ENCODE peak calls at places on chromosomes 2 and 18, in nine cellular contexts. Q is AG09309, V is pancreas, U is mammary epithelial cell, R is dorsolateral prefrontal cortex, P is ovary, L is GM13976, B is GM20000, H is right atrium auricular region. G is an unnamed sample.
A peak's percentile ranks its signal among the peaks of the same experiment; 100 is the strongest.

GRCh38 chr2:46814562-46814961 is 101.0 kb downstream of the MCFD2 start:
- DNase-seq in Q (no peak), V (no peak), U (no peak), R (no peak), P (no peak), L (no peak), B (no peak), H (peak; percentile 55), G (no peak)

GRCh38 chr2:191020742-191021381 is 6.9 kb upstream of the STAT1 start:
- DNase-seq in Q (peak; percentile 82), V (no peak), U (peak; percentile 84), R (no peak), P (peak; percentile 36), L (peak; percentile 36), B (peak; percentile 43), H (peak; percentile 79), G (peak; percentile 49)

GRCh38 chr2:26298638-26299393 is 47.1 kb upstream of the SELENOI start:
- DNase-seq in Q (no peak), V (no peak), U (peak; percentile 72), R (no peak), P (peak; percentile 48), L (no peak), B (peak; percentile 32), H (peak; percentile 69), G (peak; percentile 47)

GRCh38 chr2:234823196-234823876 is 128.5 kb upstream of the SH3BP4 start:
- DNase-seq in Q (no peak), V (no peak), U (no peak), R (no peak), P (no peak), L (no peak), B (no peak), H (peak; percentile 64), G (no peak)

GRCh38 chr2:183564726-183565125 is 440.5 kb downstream of the NUP35 start:
- DNase-seq in Q (no peak), V (no peak), U (peak; percentile 3), R (no peak), P (no peak), L (no peak), B (no peak), H (no peak), G (no peak)

GRCh38 chr2:31013311-31013710 is 124.9 kb downstream of the GALNT14 start:
- DNase-seq in Q (no peak), V (no peak), U (no peak), R (no peak), P (no peak), L (no peak), B (no peak), H (no peak), G (no peak)

GRCh38 chr2:26532301-26533250 is 54.7 kb upstream of the OTOF start:
- DNase-seq in Q (no peak), V (no peak), U (no peak), R (no peak), P (no peak), L (no peak), B (no peak), H (no peak), G (no peak)

GRCh38 chr18:62741118-62741566 is 25.8 kb downstream of the PHLPP1 start:
- DNase-seq in Q (no peak), V (no peak), U (peak; percentile 26), R (no peak), P (no peak), L (no peak), B (no peak), H (no peak), G (no peak)

GRCh38 chr18:13429884-13430510 is 211.4 kb downstream of the LDLRAD4 start:
- DNase-seq in Q (no peak), V (no peak), U (no peak), R (no peak), P (no peak), L (no peak), B (no peak), H (no peak), G (no peak)

GRCh38 chr2:212638694-212639093 is 100.1 kb upstream of the ERBB4 start:
- DNase-seq in Q (no peak), V (no peak), U (no peak), R (no peak), P (no peak), L (no peak), B (no peak), H (no peak), G (no peak)

GRCh38 chr18:55206941-55207340 is 247.7 kb upstream of the CCDC68 start:
- DNase-seq in Q (no peak), V (no peak), U (peak; percentile 14), R (no peak), P (no peak), L (no peak), B (no peak), H (no peak), G (no peak)

GRCh38 chr18:8272254-8272653 is 337.0 kb upstream of the RAB12 start:
- DNase-seq in Q (no peak), V (no peak), U (no peak), R (no peak), P (no peak), L (no peak), B (no peak), H (no peak), G (no peak)

GRCh38 chr2:177422271-177422670 is 29.7 kb downstream of the AGPS start:
- DNase-seq in Q (no peak), V (no peak), U (no peak), R (no peak), P (no peak), L (no peak), B (no peak), H (no peak), G (no peak)

GRCh38 chr2:19759880-19760279 is 141.9 kb downstream of the TTC32 start:
- DNase-seq in Q (no peak), V (no peak), U (no peak), R (no peak), P (no peak), L (no peak), B (no peak), H (no peak), G (no peak)

GRCh38 chr2:241007111-241007510 is 8.7 kb downstream of the SNED1 start:
- DNase-seq in Q (no peak), V (no peak), U (no peak), R (no peak), P (no peak), L (no peak), B (no peak), H (no peak), G (no peak)

GRCh38 chr2:240253583-240254145 is 113.2 kb upstream of the OTOS start:
- DNase-seq in Q (no peak), V (no peak), U (no peak), R (no peak), P (no peak), L (no peak), B (no peak), H (no peak), G (no peak)

GRCh38 chr2:75519843-75520242 is 40.9 kb downstream of the EVA1A start:
- DNase-seq in Q (no peak), V (no peak), U (no peak), R (no peak), P (no peak), L (no peak), B (no peak), H (no peak), G (no peak)

GRCh38 chr2:96025107-96025492 is 9.6 kb downstream of the GPAT2 start:
- DNase-seq in Q (no peak), V (no peak), U (no peak), R (no peak), P (no peak), L (no peak), B (no peak), H (no peak), G (no peak)

DNA sequence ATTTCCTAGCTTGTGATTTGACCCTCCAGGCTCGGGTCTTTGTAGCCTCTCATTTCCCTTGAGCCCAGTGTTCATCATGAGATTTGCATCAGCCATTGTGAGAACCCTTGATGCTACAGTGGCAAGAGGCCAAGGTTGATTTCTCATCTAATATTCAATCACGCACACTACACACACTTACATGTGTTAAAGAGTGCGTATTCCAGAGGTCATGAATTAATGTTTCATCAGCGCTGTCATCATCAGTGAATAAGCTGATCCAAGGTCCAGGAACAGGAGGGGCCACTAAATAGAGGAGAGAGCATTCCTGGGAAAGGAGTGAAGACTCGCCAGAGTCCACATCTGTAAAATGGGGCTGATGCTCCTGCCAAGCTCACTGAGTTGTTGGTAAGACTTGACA is 276.1 kb upstream of the SIX2 start:
- DNase-seq in Q (no peak), V (no peak), U (no peak), R (no peak), P (no peak), L (no peak), B (no peak), H (no peak), G (no peak)
- TF ChIP-seq CTCF in Q (no peak), V (no peak), U (no peak), R (no peak), P (no peak), L (no peak), B (no peak), H (no peak), G (no peak)

DNA sequence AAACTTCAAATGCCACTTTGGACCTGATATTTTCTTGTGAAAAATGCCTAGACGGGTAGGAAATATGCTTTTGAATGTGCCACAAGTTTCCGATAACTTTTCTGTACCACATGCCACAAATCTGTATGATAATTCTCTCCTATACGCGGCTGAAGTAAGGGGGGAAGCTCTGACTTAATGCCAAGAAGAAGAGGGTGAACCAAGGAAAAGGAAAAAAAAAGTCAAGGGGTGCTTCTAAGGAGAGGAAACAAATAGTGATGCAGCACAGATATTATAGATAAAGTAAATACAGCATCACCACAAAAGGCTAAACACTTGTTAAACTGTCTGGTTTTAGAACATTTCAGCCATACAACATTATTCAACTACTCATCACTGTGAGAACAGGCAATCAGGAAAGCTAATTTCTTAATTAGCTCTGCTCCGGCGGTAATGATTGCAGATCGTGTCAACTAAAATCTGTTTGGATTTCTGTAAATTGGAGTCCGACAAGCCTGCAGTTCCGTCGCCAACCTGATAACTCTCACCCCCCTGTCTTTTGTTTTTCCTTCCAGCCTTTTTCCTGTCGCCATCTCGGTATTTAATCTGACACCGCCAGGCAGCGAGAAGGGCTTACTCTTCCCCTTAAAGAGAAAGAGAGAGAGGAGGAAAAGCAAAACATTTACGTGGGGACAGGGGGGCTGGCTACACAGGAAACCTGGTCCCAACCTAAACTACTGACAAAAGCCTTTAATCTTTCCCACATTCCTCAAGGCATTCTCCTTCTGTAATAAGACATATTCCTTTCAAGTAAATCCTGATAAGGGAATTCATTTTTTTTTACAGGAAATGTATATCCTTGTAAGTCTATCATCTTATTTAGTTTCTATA is 67.5 kb downstream of the ZEB2 start:
- DNase-seq in Q (no peak), V (no peak), U (no peak), R (no peak), P (no peak), L (no peak), B (no peak), H (no peak), G (no peak)
- TF ChIP-seq CTCF in Q (peak; percentile 15), V (no peak), U (no peak), R (peak; percentile 29), P (no peak), L (no peak), B (no peak), H (peak; percentile 31), G (no peak)

GRCh38 chr2:113233593-113234550 is 44.8 kb downstream of the PAX8 start:
- DNase-seq in Q (no peak), V (no peak), U (peak; percentile 37), R (no peak), P (no peak), L (no peak), B (peak; percentile 39), H (no peak), G (no peak)
- TF ChIP-seq CTCF in Q (peak; percentile 30), V (no peak), U (peak; percentile 38), R (no peak), P (no peak), L (no peak), B (no peak), H (peak; percentile 34), G (no peak)

GRCh38 chr2:66872926-66873714 is 438.2 kb downstream of the MEIS1 start:
- DNase-seq in Q (peak; percentile 78), V (no peak), U (no peak), R (no peak), P (no peak), L (no peak), B (no peak), H (no peak), G (no peak)
- TF ChIP-seq CTCF in Q (no peak), V (no peak), U (no peak), R (no peak), P (no peak), L (no peak), B (no peak), H (no peak), G (no peak)

G was measured in GM06990.